ENCODE peak calls at places on chromosomes 12 and 14, in nine cellular contexts. N is NCI-H69, L is H54, K is M059J, Z is aorta, O is osteoblast, J is GF-D8, D is GM12892, T is GM12891. A is an unnamed sample.

GRCh38 chr12:48972213-48973021 is 882 bp upstream of the WNT10B start:
- DNase-seq in T (no peak), L (peak; percentile 75), Z (no peak), D (no peak), N (no peak), K (peak; percentile 89), J (no peak), O (peak; percentile 90), A (peak; percentile 36)

GRCh38 chr14:20455355-20456300 is 602 bp downstream of the APEX1 start:
- DNase-seq in J (peak; percentile 64), T (no peak), K (peak; percentile 86), N (peak; percentile 89), Z (peak; percentile 79), L (peak; percentile 13), D (no peak), O (peak; percentile 95), A (peak; percentile 76)

GRCh38 chr12:104258476-104259067 is 43.0 kb downstream of the TXNRD1 start:
- DNase-seq in D (no peak), J (no peak), N (no peak), T (no peak), K (peak; percentile 40), O (no peak), L (no peak), Z (no peak), A (no peak)

GRCh38 chr12:101793401-101793800 is 37.4 kb downstream of the GNPTAB start:
- DNase-seq in L (peak; percentile 34), J (no peak), N (no peak), D (no peak), T (no peak), Z (no peak), O (peak; percentile 66), K (peak; percentile 85), A (no peak)

GRCh38 chr12:49872781-49873181 is 29.9 kb upstream of the BCDIN3D start:
- DNase-seq in T (no peak), D (no peak), J (no peak), Z (peak; percentile 60), O (no peak), N (peak; percentile 17), K (peak; percentile 60), L (no peak), A (no peak)

GRCh38 chr12:109988903-109989302 is 7.3 kb downstream of the GIT2 start:
- DNase-seq in D (no peak), K (no peak), T (no peak), L (no peak), N (no peak), J (no peak), Z (no peak), O (peak; percentile 9), A (no peak)

GRCh38 chr12:45490232-45490881 is 239.1 kb upstream of the ARID2 start:
- DNase-seq in T (no peak), K (no peak), O (no peak), J (no peak), L (no peak), D (no peak), Z (no peak), N (no peak), A (no peak)

GRCh38 chr12:115174928-115175327 is 491.0 kb upstream of the TBX3 start:
- DNase-seq in T (no peak), O (no peak), Z (no peak), L (no peak), K (no peak), J (no peak), N (no peak), D (no peak), A (no peak)

GRCh38 chr14:64715628-64716412 is 11.6 kb downstream of the PLEKHG3 start:
- DNase-seq in Z (peak; percentile 76), K (no peak), L (no peak), O (no peak), T (no peak), N (peak; percentile 43), J (no peak), D (no peak), A (no peak)

GRCh38 chr12:105947906-105948305 is 190.8 kb downstream of the NUAK1 start:
- DNase-seq in T (no peak), Z (no peak), D (no peak), K (no peak), O (no peak), J (no peak), L (no peak), N (no peak), A (no peak)

GRCh38 chr14:76125506-76125905 is 26.2 kb upstream of the GPATCH2L start:
- DNase-seq in T (no peak), N (no peak), K (no peak), J (no peak), Z (no peak), O (no peak), L (no peak), D (no peak), A (no peak)

A was measured in SIG-M5.